ENCODE peak calls at places on chromosomes 2 and 18, in seven cellular contexts. One of them, this sample, is unnamed.

GRCh38 chr2:152518016-152518415 is 183.0 kb downstream of the FMNL2 start:
- DNase-seq in GM23248: no peak
- DNase-seq in neural progenitor cell: no peak
- DNase-seq in neuronal stem cell: no peak
- DNase-seq in astrocyte: no peak
- DNase-seq in GM23338: no peak
- DNase-seq in IMR-90: no peak
- DNase-seq in this sample: no peak

GRCh38 chr2:107730898-107731297 is 95.8 kb upstream of the RGPD4 start:
- DNase-seq in GM23338: no peak
- DNase-seq in IMR-90: no peak
- DNase-seq in neural progenitor cell: no peak
- DNase-seq in GM23248: peak; percentile 2
- DNase-seq in astrocyte: peak; percentile 6
- DNase-seq in neuronal stem cell: no peak
- DNase-seq in this sample: no peak

GRCh38 chr2:33215299-33215698 is 261.1 kb upstream of the RASGRP3 start:
- DNase-seq in IMR-90: peak; percentile 96
- DNase-seq in GM23338: peak; percentile 13
- DNase-seq in astrocyte: peak; percentile 97
- DNase-seq in GM23248: peak; percentile 94
- DNase-seq in neuronal stem cell: no peak
- DNase-seq in neural progenitor cell: no peak
- DNase-seq in this sample: no peak

GRCh38 chr18:52333860-52334259 is 6.1 kb upstream of the DCC start:
- DNase-seq in astrocyte: no peak
- DNase-seq in neuronal stem cell: no peak
- DNase-seq in IMR-90: no peak
- DNase-seq in GM23248: no peak
- DNase-seq in GM23338: no peak
- DNase-seq in neural progenitor cell: no peak
- DNase-seq in this sample: no peak

GRCh38 chr2:96113367-96113677 is 3.0 kb downstream of the ADRA2B start:
- DNase-seq in neuronal stem cell: no peak
- DNase-seq in astrocyte: no peak
- DNase-seq in neural progenitor cell: no peak
- DNase-seq in IMR-90: no peak
- DNase-seq in GM23248: no peak
- DNase-seq in GM23338: peak; percentile 57
- DNase-seq in this sample: peak; percentile 76

GRCh38 chr18:63197246-63197791 is 122.2 kb downstream of the BCL2 start:
- DNase-seq in neuronal stem cell: no peak
- DNase-seq in GM23338: no peak
- DNase-seq in GM23248: no peak
- DNase-seq in neural progenitor cell: no peak
- DNase-seq in IMR-90: no peak
- DNase-seq in astrocyte: no peak
- DNase-seq in this sample: no peak

GRCh38 chr2:121099329-121100318 is 185.4 kb downstream of the TFCP2L1 start:
- DNase-seq in neural progenitor cell: peak; percentile 39
- DNase-seq in astrocyte: no peak
- DNase-seq in IMR-90: no peak
- DNase-seq in GM23248: peak; percentile 32
- DNase-seq in neuronal stem cell: no peak
- DNase-seq in GM23338: peak; percentile 68
- DNase-seq in this sample: peak; percentile 63

GRCh38 chr18:6401687-6402086 is 13.0 kb downstream of the L3MBTL4 start:
- DNase-seq in GM23248: no peak
- DNase-seq in IMR-90: no peak
- DNase-seq in astrocyte: no peak
- DNase-seq in neural progenitor cell: peak; percentile 62
- DNase-seq in GM23338: peak; percentile 51
- DNase-seq in neuronal stem cell: no peak
- DNase-seq in this sample: peak; percentile 53

GRCh38 chr18:74832999-74833398 is 235.3 kb downstream of the ZNF407 start:
- DNase-seq in neural progenitor cell: no peak
- DNase-seq in GM23248: no peak
- DNase-seq in GM23338: no peak
- DNase-seq in neuronal stem cell: no peak
- DNase-seq in astrocyte: no peak
- DNase-seq in IMR-90: no peak
- DNase-seq in this sample: no peak

GRCh38 chr18:3747176-3747973 is 297.4 kb downstream of the TGIF1 start:
- DNase-seq in astrocyte: peak; percentile 91
- DNase-seq in neural progenitor cell: no peak
- DNase-seq in IMR-90: peak; percentile 77
- DNase-seq in GM23248: peak; percentile 20
- DNase-seq in GM23338: no peak
- DNase-seq in neuronal stem cell: no peak
- DNase-seq in this sample: no peak

GRCh38 chr18:76363451-76364120 is 131.5 kb downstream of the ZNF516 start:
- DNase-seq in neuronal stem cell: no peak
- DNase-seq in IMR-90: peak; percentile 87
- DNase-seq in GM23338: no peak
- DNase-seq in astrocyte: peak; percentile 69
- DNase-seq in neural progenitor cell: no peak
- DNase-seq in GM23248: peak; percentile 52
- DNase-seq in this sample: no peak

GRCh38 chr18:44885507-44885906 is 204.8 kb downstream of the SETBP1 start:
- DNase-seq in neuronal stem cell: no peak
- DNase-seq in IMR-90: no peak
- DNase-seq in GM23338: no peak
- DNase-seq in GM23248: no peak
- DNase-seq in astrocyte: no peak
- DNase-seq in neural progenitor cell: no peak
- DNase-seq in this sample: no peak

GRCh38 chr18:27411911-27412310 is 226.8 kb upstream of the CHST9 start:
- DNase-seq in IMR-90: no peak
- DNase-seq in neural progenitor cell: no peak
- DNase-seq in GM23248: peak; percentile 41
- DNase-seq in neuronal stem cell: no peak
- DNase-seq in astrocyte: peak; percentile 72
- DNase-seq in GM23338: no peak
- DNase-seq in this sample: no peak

GRCh38 chr2:128538401-128538800 is 219.7 kb upstream of the HS6ST1 start:
- DNase-seq in astrocyte: no peak
- DNase-seq in neural progenitor cell: no peak
- DNase-seq in IMR-90: peak; percentile 30
- DNase-seq in neuronal stem cell: no peak
- DNase-seq in GM23338: no peak
- DNase-seq in GM23248: no peak
- DNase-seq in this sample: no peak

GRCh38 chr2:98399112-98399511 is 45.5 kb upstream of the INPP4A start:
- DNase-seq in IMR-90: no peak
- DNase-seq in neural progenitor cell: no peak
- DNase-seq in astrocyte: no peak
- DNase-seq in neuronal stem cell: no peak
- DNase-seq in GM23338: no peak
- DNase-seq in GM23248: no peak
- DNase-seq in this sample: no peak

GRCh38 chr2:171293661-171294060 is 133.0 kb upstream of the TLK1 start:
- DNase-seq in GM23248: no peak
- DNase-seq in IMR-90: peak; percentile 45
- DNase-seq in neuronal stem cell: no peak
- DNase-seq in neural progenitor cell: no peak
- DNase-seq in GM23338: no peak
- DNase-seq in astrocyte: no peak
- DNase-seq in this sample: no peak

GRCh38 chr2:68466361-68466777 is 725 bp downstream of the FBXO48 start:
- DNase-seq in neural progenitor cell: peak; percentile 44
- DNase-seq in neuronal stem cell: no peak
- DNase-seq in IMR-90: peak; percentile 78
- DNase-seq in astrocyte: peak; percentile 89
- DNase-seq in GM23248: peak; percentile 90
- DNase-seq in GM23338: no peak
- DNase-seq in this sample: peak; percentile 70

GRCh38 chr2:128271186-128271890 is 47.3 kb downstream of the HS6ST1 start:
- DNase-seq in IMR-90: no peak
- DNase-seq in GM23338: no peak
- DNase-seq in neural progenitor cell: no peak
- DNase-seq in GM23248: no peak
- DNase-seq in astrocyte: no peak
- DNase-seq in neuronal stem cell: no peak
- DNase-seq in this sample: no peak

DNA sequence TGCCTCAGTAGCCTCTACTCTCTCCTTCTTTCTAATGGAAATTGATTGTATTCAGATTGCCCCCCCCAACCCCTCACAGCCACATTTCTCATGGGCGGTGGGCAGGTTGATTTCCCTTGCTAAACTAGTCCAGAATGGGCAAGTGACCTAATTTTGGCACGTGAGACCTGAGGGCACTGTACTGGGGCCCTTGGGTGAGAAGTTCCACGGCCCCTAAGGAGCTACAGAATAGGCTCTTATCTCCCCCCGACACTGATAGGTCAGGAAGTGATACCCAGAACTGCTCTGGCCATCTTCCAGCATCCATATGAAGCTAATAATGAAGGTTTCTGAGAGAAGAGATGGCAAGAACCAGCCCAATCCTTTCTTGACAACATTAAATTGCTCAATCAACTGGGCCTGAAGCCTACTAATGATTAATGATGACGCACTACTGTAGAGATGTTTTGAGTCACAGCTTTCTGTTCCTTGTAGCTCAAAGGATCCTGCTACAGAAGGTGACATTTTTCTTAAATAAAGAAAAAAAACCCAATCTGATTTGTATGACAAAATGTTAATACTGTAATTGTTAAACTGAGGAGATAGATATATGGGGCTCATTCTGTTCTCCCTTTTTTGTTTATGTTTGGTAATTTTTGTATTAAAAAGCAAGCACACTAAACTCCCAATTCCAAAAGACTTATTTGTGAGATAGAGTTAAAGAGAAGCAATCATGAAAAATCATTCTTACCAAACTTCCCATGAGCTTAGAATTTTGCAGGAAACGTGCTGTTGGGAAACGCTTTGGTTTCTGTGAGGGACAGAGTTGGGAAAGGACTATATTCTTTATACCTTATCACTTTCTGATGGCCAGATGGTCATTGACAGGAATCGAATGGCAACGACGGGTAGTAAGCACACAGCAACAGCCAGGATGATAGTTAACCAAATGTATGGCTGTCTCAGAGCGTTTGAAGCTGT is 28.2 kb upstream of the NARS1 start:
- DNase-seq in IMR-90: peak; percentile 70
- DNase-seq in neural progenitor cell: no peak
- DNase-seq in GM23338: no peak
- DNase-seq in GM23248: peak; percentile 94
- DNase-seq in astrocyte: peak; percentile 63
- DNase-seq in neuronal stem cell: no peak
- DNase-seq in this sample: no peak
- H3K4me2 ChIP-seq in IMR-90: no peak overlapping the region
- H3K4me2 ChIP-seq in neural progenitor cell: no peak overlapping the region
- H3K4me2 ChIP-seq in GM23338: no peak overlapping the region
- H3K4me2 ChIP-seq in GM23248: peak overlapping the region; percentile 58
- H3K4me2 ChIP-seq in astrocyte: no peak overlapping the region
- H3K4me2 ChIP-seq in neuronal stem cell: no peak overlapping the region
- H3K4me2 ChIP-seq in this sample: no peak overlapping the region

GRCh38 chr2:84214455-84214854 is 244.6 kb downstream of the SUCLG1 start:
- DNase-seq in GM23248: no peak
- DNase-seq in GM23338: peak; percentile 11
- DNase-seq in neural progenitor cell: no peak
- DNase-seq in IMR-90: no peak
- DNase-seq in astrocyte: no peak
- DNase-seq in neuronal stem cell: no peak
- DNase-seq in this sample: peak; percentile 40

GRCh38 chr2:84223191-84223590 is 235.9 kb downstream of the SUCLG1 start:
- DNase-seq in GM23338: no peak
- DNase-seq in GM23248: no peak
- DNase-seq in IMR-90: peak; percentile 0
- DNase-seq in astrocyte: peak; percentile 6
- DNase-seq in neuronal stem cell: no peak
- DNase-seq in neural progenitor cell: no peak
- DNase-seq in this sample: no peak

GRCh38 chr2:84212611-84213314 is 246.3 kb downstream of the SUCLG1 start:
- DNase-seq in GM23248: no peak
- DNase-seq in IMR-90: no peak
- DNase-seq in neuronal stem cell: no peak
- DNase-seq in astrocyte: no peak
- DNase-seq in neural progenitor cell: no peak
- DNase-seq in GM23338: no peak
- DNase-seq in this sample: no peak

DNA sequence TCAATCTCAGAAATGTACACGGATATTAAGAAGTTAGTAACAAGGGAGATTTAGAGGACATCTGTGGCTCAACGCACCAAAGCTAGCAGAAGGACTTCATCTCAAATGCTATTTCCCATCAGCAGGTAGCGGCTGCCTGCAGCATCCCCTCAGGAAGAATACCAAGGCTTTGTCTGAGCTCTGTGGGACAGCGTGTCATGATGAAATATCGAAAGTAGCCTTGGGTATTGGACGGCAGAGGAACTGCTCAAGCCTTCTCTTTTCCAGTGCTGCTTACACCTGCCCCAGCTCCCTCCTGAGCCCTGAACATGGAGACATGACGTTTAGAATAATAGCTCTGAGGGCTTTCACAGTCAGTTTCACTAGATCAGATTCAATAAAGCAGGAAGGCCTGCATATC is 241.6 kb downstream of the SUCLG1 start:
- DNase-seq in GM23338: no peak
- DNase-seq in neural progenitor cell: no peak
- DNase-seq in neuronal stem cell: no peak
- DNase-seq in GM23248: no peak
- DNase-seq in IMR-90: no peak
- DNase-seq in astrocyte: no peak
- DNase-seq in this sample: peak; percentile 22
- H3K27ac ChIP-seq in GM23338: no peak overlapping the region
- H3K27ac ChIP-seq in neural progenitor cell: no peak overlapping the region
- H3K27ac ChIP-seq in neuronal stem cell: no peak overlapping the region
- H3K27ac ChIP-seq in GM23248: no peak overlapping the region
- H3K27ac ChIP-seq in IMR-90: no peak overlapping the region
- H3K27ac ChIP-seq in astrocyte: no peak overlapping the region
- H3K27ac ChIP-seq in this sample: no peak overlapping the region

GRCh38 chr2:134287323-134287722 is 33.5 kb downstream of the MGAT5 start:
- DNase-seq in GM23248: no peak
- DNase-seq in GM23338: no peak
- DNase-seq in IMR-90: no peak
- DNase-seq in astrocyte: no peak
- DNase-seq in neural progenitor cell: no peak
- DNase-seq in neuronal stem cell: no peak
- DNase-seq in this sample: no peak
- H3K4me2 ChIP-seq in GM23248: no peak overlapping the region
- H3K4me2 ChIP-seq in GM23338: no peak overlapping the region
- H3K4me2 ChIP-seq in IMR-90: no peak overlapping the region
- H3K4me2 ChIP-seq in astrocyte: no peak overlapping the region
- H3K4me2 ChIP-seq in neural progenitor cell: no peak overlapping the region
- H3K4me2 ChIP-seq in neuronal stem cell: no peak overlapping the region
- H3K4me2 ChIP-seq in this sample: peak overlapping the region; percentile 26

DNA sequence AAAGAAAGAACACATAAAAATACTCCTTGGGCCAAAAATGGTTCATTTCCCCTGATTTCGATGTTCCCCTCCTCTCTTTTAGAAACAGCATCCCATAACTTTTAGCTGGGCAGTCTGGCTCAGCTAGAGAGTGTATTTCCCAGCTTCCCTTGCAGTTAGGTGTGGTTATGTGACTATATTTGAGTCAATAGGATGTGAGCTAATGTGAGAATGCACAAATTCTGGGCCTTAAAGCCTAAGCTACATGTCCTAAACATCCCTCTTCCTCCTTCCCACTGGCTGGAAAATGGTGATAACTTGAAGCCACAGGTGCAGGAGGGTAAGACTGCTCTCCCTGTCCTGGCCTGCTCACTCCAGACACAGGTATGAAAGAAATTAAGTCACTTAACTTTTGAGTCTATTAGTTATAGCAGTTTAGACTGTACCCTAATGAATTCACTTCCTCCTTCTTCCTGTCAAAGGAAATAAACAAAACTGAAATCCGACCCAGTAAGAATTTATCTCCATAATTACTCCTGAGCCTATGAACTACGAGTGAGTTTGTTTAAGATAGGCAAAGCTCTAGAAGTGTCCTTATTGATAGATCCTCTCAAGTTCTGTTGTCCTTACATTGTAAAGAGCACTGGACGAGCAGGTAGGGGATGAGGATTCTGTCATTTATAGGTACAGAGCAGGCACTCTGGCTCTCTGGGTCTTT is 177.6 kb downstream of the MTX2 start:
- DNase-seq in astrocyte: no peak
- DNase-seq in neuronal stem cell: no peak
- DNase-seq in IMR-90: peak; percentile 27
- DNase-seq in GM23338: no peak
- DNase-seq in GM23248: peak; percentile 45
- DNase-seq in neural progenitor cell: no peak
- DNase-seq in this sample: peak; percentile 60
- H3K27ac ChIP-seq in astrocyte: no peak overlapping the region
- H3K27ac ChIP-seq in neuronal stem cell: no peak overlapping the region
- H3K27ac ChIP-seq in IMR-90: no peak overlapping the region
- H3K27ac ChIP-seq in GM23338: no peak overlapping the region
- H3K27ac ChIP-seq in GM23248: peak overlapping the region; percentile 61
- H3K27ac ChIP-seq in neural progenitor cell: no peak overlapping the region
- H3K27ac ChIP-seq in this sample: peak overlapping the region; percentile 9